ENCODE peak calls at places on chromosomes 4 and X, in four cellular contexts. F, N, L and J are unnamed samples.

GRCh38 chrX:103211012-103211715 is 3.7 kb upstream of the BEX4 start:
- DNase-seq in F (peak), N (no peak), L (no peak), J (peak)

GRCh38 chr4:43348591-43348990 is 456.1 kb downstream of the GRXCR1 start:
- DNase-seq in F (no peak), N (no peak), L (no peak), J (no peak)

GRCh38 chr4:8147231-8147970 is 11.2 kb downstream of the ABLIM2 start:
- DNase-seq in F (no peak), N (no peak), L (no peak), J (no peak)

GRCh38 chr4:24810016-24810415 is 14.6 kb downstream of the SOD3 start:
- DNase-seq in F (no peak), N (no peak), L (no peak), J (no peak)

GRCh38 chr4:182111586-182111985 is 131.6 kb upstream of the TENM3 start:
- DNase-seq in F (no peak), N (no peak), L (no peak), J (no peak)

GRCh38 chrX:11401966-11402365 is 108.8 kb downstream of the AMELX start:
- DNase-seq in F (no peak), N (no peak), L (no peak), J (no peak)

GRCh38 chr4:17124767-17125166 is 226.3 kb upstream of the LDB2 start:
- DNase-seq in F (no peak), N (no peak), L (no peak), J (no peak)

GRCh38 chr4:94516999-94517398 is 65.3 kb downstream of the PDLIM5 start:
- DNase-seq in F (peak), N (no peak), L (no peak), J (no peak)

GRCh38 chr4:176358083-176358469 is 38.3 kb downstream of the SPCS3 start:
- DNase-seq in F (no peak), N (no peak), L (no peak), J (no peak)

GRCh38 chr4:87502580-87503238 is 26.5 kb downstream of the SPARCL1 start:
- DNase-seq in F (no peak), N (no peak), L (no peak), J (no peak)

GRCh38 chr4:122728781-122729330 is 3.6 kb upstream of the BBS12 start:
- DNase-seq in F (no peak), N (no peak), L (no peak), J (no peak)

GRCh38 chrX:110327336-110327735 is 9.5 kb upstream of the AMMECR1 start:
- DNase-seq in F (no peak), N (no peak), L (no peak), J (peak)

GRCh38 chrX:24387724-24388123 is 27.3 kb downstream of the SUPT20HL1 start:
- DNase-seq in F (no peak), N (no peak), L (no peak), J (no peak)

GRCh38 chr4:84279678-84280077 is 219.4 kb downstream of the NKX6-1 start:
- DNase-seq in F (no peak), N (no peak), L (no peak), J (no peak)

GRCh38 chrX:110944323-110944761 is 148.7 kb upstream of the CHRDL1 start:
- DNase-seq in F (no peak), N (no peak), L (peak), J (no peak)

GRCh38 chr4:156970501-156971167 is 965 bp downstream of the PDGFC start:
- DNase-seq in F (no peak), N (peak), L (peak), J (peak)

GRCh38 chr4:176538217-176538925 is 218.6 kb downstream of the SPCS3 start:
- DNase-seq in F (no peak), N (no peak), L (no peak), J (no peak)

DNA sequence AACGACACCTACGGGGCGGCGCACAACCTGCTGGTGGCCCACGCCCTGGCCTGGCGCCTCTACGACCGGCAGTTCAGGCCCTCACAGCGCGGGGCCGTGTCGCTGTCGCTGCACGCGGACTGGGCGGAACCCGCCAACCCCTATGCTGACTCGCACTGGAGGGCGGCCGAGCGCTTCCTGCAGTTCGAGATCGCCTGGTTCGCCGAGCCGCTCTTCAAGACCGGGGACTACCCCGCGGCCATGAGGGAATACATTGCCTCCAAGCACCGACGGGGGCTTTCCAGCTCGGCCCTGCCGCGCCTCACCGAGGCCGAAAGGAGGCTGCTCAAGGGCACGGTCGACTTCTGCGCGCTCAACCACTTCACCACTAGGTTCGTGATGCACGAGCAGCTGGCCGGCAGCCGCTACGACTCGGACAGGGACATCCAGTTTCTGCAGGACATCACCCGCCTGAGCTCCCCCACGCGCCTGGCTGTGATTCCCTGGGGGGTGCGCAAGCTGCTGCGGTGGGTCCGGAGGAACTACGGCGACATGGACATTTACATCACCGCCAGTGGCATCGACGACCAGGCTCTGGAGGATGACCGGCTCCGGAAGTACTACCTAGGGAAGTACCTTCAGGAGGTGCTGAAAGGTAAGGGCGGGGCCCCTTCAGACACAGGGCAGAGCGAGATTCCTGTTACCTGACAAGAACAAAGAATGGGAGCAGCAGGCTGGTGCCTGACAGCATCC is 11.7 kb downstream of the RPL9 start:
- DNase-seq in F (no peak), N (peak), L (peak), J (peak)
- TF ChIP-seq POLR2A in F (no peak), N (no peak), L (no peak), J (peak)

DNA sequence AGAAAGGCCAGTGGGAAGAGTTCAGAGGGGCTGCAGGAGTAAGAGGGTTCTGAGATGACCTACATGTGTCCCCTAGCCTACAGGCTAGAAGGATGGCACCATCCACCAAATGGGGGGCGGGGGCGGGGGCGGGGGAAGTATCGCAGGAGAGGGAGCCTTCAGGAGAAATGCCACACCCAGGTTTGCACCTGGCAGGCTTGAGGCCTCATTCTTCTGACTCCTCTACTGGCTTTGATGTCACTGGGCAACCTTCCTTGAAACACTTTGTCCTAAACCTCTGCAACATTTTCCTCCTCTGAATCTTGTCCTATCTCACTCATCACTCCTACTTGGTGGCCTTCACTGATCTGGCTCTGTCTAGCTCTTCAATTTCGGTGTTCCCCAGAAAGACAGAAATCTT is 24.0 kb downstream of the CD99L2 start:
- DNase-seq in F (no peak), N (no peak), L (no peak), J (no peak)
- TF ChIP-seq POLR2A in F (no peak), N (no peak), L (no peak), J (no peak)

GRCh38 chr4:71689822-71690221 is 94.1 kb downstream of the GC start:
- DNase-seq in F (no peak), N (no peak), L (no peak), J (no peak)

GRCh38 chr4:71680706-71681105 is 103.2 kb downstream of the GC start:
- DNase-seq in F (no peak), N (no peak), L (no peak), J (no peak)

GRCh38 chr4:71683309-71683708 is 100.6 kb downstream of the GC start:
- DNase-seq in F (no peak), N (no peak), L (no peak), J (no peak)

GRCh38 chr4:71687057-71687456 is 96.8 kb downstream of the GC start:
- DNase-seq in F (no peak), N (no peak), L (no peak), J (no peak)

GRCh38 chr4:71685975-71686374 is 97.9 kb downstream of the GC start:
- DNase-seq in F (no peak), N (no peak), L (no peak), J (no peak)
- TF ChIP-seq POLR2A in F (no peak), N (no peak), L (no peak), J (no peak)

GRCh38 chr4:26459756-26460530 is 30.3 kb downstream of the CCKAR start:
- DNase-seq in F (no peak), N (no peak), L (no peak), J (no peak)
- TF ChIP-seq POLR2A in F (no peak), N (no peak), L (no peak), J (no peak)

GRCh38 chr4:190020790-190021717 is 6.0 kb downstream of the FRG2 start:
- DNase-seq in F (peak), N (peak), L (peak), J (no peak)
- TF ChIP-seq POLR2A in F (no peak), N (no peak), L (no peak), J (no peak)

GRCh38 chr4:47462799-47463234 is 685 bp downstream of the COMMD8 start:
- DNase-seq in F (no peak), N (no peak), L (no peak), J (no peak)

GRCh38 chr4:47465008-47465407 is 1.5 kb upstream of the COMMD8 start:
- DNase-seq in F (no peak), N (no peak), L (no peak), J (peak)

GRCh38 chr4:47468686-47469365 is 5.3 kb upstream of the COMMD8 start:
- DNase-seq in F (no peak), N (no peak), L (no peak), J (no peak)

GRCh38 chr4:47466061-47466785 is 2.7 kb upstream of the COMMD8 start:
- DNase-seq in F (no peak), N (no peak), L (no peak), J (no peak)

DNA sequence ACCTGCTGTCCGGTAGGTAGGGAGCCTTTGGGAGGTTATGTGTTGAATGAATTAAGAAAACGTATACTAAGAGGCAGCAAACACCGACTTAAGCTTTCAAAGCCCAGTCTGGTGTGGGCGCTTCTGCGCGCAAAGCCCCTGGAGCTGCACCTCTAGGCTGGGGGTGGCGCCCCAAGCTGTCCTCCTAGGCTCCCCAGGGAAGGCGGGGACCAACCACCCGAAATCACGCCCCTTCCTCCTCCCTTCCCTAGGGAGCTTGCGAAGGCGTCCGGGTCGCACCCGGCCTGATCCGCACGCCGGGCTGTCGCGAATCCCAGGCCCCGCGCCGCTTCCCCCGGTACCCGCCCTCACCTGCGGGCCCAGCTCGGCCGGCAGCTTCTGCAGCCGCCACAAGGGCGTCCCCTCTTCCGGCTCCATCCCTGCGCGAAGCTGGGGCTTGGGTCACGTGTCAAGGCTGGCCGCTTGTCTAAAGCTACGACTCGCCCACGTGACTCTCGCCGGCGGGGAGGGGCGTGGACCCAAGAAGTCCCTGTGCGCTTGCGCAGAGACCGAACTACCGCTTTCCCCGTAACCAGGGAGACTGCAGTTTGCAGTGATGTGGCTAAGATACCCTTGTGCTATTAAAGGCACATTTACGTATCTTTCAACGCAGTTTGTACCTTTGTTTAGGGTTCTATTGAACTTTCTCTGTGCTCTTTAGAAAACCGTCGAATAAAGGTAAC is at the start of gene COMMD8:
- DNase-seq in F (peak), N (peak), L (peak), J (peak)
- TF ChIP-seq POLR2A in F (peak), N (peak), L (no peak), J (peak)

DNA sequence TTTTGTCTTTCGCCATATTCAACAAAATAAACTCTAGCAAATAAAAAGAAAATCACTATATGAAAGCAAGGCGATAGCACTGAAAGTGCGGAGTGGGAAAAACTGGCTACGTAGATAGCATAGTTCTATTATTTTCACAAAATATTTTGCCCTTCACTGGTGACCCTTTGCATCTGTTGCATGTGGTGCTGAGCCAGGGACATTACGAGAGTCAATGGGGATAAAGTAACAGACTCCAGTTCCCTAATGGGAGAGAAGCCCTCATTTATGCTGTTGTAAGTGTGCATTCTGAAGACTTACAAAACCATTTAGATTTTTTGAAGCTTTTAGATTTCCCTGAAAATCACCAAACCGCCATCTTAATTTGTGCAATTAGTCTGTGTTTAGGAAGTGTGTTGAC is 501.6 kb downstream of the PPARGC1A start:
- DNase-seq in F (no peak), N (no peak), L (no peak), J (no peak)
- TF ChIP-seq POLR2A in F (no peak), N (no peak), L (no peak), J (no peak)